ENCODE peak calls at places on chromosomes 3 and 15, in eight cellular contexts. F, P, B, H, V, R, N and T are unnamed samples.

GRCh38 chr15:100733786-100734185 is 131.4 kb downstream of the ASB7 start:
- DNase-seq in F (no peak), P (no peak), B (no peak), H (no peak), V (peak; percentile 58), R (no peak), N (peak; percentile 60), T (no peak)

GRCh38 chr3:32105291-32106131 is 909 bp upstream of the GPD1L start:
- DNase-seq in F (no peak), P (no peak), B (no peak), H (peak; percentile 39), V (no peak), R (no peak), N (peak; percentile 39), T (no peak)

GRCh38 chr15:53843869-53844569 is 84.6 kb upstream of the WDR72 start:
- DNase-seq in F (no peak), P (no peak), B (no peak), H (no peak), V (no peak), R (no peak), N (no peak), T (no peak)

GRCh38 chr15:100694381-100695012 is 92.1 kb downstream of the ASB7 start:
- DNase-seq in F (no peak), P (no peak), B (peak; percentile 52), H (no peak), V (peak; percentile 88), R (no peak), N (peak; percentile 77), T (peak; percentile 97)

GRCh38 chr3:195440379-195440778 is 2.4 kb downstream of the ACAP2 start:
- DNase-seq in F (no peak), P (no peak), B (no peak), H (no peak), V (no peak), R (no peak), N (no peak), T (no peak)

GRCh38 chr3:64176461-64176996 is 48.7 kb downstream of the PRICKLE2 start:
- DNase-seq in F (no peak), P (no peak), B (no peak), H (no peak), V (peak; percentile 57), R (no peak), N (peak; percentile 40), T (no peak)

GRCh38 chr3:58690490-58690889 is 23.9 kb upstream of the FAM3D start:
- DNase-seq in F (no peak), P (no peak), B (no peak), H (no peak), V (no peak), R (no peak), N (no peak), T (no peak)

GRCh38 chr3:117059054-117059989 is 349.7 kb downstream of the TUSC7 start:
- DNase-seq in F (no peak), P (no peak), B (no peak), H (no peak), V (peak; percentile 20), R (no peak), N (peak; percentile 42), T (peak; percentile 48)

GRCh38 chr3:6807967-6808588 is 52.8 kb upstream of the GRM7 start:
- DNase-seq in F (no peak), P (no peak), B (no peak), H (no peak), V (peak; percentile 94), R (peak; percentile 5), N (peak; percentile 0), T (no peak)

GRCh38 chr15:62582580-62582979 is 417.5 kb upstream of the C2CD4B start:
- DNase-seq in F (no peak), P (no peak), B (no peak), H (no peak), V (no peak), R (no peak), N (no peak), T (no peak)

DNA sequence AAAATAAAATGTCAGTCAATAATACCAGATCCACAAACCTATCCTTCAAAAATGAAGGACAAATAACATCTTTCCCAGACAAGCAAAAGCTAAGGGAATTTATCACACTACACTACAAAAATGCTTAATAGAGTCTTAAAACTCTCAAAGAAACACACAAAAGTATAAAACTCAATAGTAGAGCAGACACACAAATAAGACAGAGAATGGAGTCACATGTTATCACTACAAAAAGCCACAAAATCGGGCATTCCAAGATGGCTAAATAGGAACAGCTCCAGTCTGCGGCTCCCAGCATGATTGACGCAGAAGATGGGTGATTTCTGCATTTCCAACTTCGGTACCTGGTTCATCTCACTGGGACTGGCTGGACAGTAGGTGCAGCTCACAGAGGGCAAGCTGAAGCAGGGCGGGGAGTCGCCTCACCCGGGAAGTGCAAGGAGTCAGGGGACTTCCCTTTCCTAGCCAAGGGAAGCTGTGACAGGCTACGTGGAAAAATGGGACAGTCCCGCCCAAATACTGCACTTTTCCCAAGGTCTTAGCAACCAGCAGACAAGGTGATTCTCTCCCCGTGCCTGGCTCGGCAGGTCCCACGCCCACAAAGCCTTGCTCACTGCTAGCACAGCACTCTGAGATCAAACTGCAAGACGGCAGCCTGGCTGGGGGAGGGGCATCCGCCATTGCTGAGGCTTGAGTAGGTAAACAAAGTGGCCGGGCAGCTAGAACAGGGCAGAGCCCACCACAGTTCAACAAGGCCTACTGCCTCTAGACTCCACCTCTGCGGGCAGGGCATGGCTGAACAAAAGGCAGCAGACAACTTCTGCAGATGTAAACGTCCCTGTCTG is 46.3 kb downstream of the SENP7 start:
- DNase-seq in F (no peak), P (no peak), B (no peak), H (peak; percentile 45), V (no peak), R (no peak), N (no peak), T (no peak)
- H3K4me3 ChIP-seq in F (peak overlapping the region; percentile 34), P (no peak overlapping the region), B (no peak overlapping the region), H (peak overlapping the region; percentile 14), V (no peak overlapping the region), R (no peak overlapping the region), N (no peak overlapping the region), T (peak overlapping the region; percentile 47)

GRCh38 chr3:128621234-128621633 is 29.4 kb downstream of the RPN1 start:
- DNase-seq in F (no peak), P (no peak), B (no peak), H (no peak), V (no peak), R (no peak), N (no peak), T (no peak)

GRCh38 chr3:128618398-128618726 is 32.3 kb downstream of the RPN1 start:
- DNase-seq in F (no peak), P (no peak), B (no peak), H (no peak), V (no peak), R (no peak), N (peak; percentile 29), T (peak; percentile 10)

GRCh38 chr3:128619146-128619890 is 31.3 kb downstream of the RPN1 start:
- DNase-seq in F (no peak), P (no peak), B (no peak), H (no peak), V (peak; percentile 62), R (peak; percentile 26), N (peak; percentile 97), T (peak; percentile 80)

GRCh38 chr3:128621931-128622330 is 28.7 kb downstream of the RPN1 start:
- DNase-seq in F (no peak), P (no peak), B (no peak), H (no peak), V (no peak), R (no peak), N (no peak), T (no peak)

GRCh38 chr3:128620268-128620691 is 30.3 kb downstream of the RPN1 start:
- DNase-seq in F (no peak), P (no peak), B (no peak), H (no peak), V (no peak), R (no peak), N (no peak), T (no peak)
- TF ChIP-seq CTCF in F (no peak), P (no peak), B (no peak), H (no peak), V (no peak), R (peak; percentile 9), N (no peak), T (no peak)

DNA sequence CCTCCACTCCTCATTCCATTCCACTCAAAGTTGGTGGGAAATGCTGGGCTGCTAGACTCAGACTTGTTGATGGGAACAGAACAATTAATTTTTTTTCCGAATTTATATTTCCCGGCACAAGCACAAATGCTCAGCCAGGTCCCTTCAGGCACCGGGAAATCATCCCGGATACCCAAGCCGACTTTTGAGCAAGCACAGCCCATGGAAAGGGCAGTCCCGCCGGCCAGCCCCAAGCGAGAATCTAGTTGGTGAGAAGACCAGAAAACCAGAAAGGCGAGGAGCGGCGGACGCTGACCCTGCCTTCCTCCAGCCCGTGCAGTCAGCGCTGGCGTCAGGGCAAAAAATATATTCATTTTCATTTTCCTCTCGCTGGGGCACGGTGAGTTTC is 758 bp upstream of the ZIC4 start:
- DNase-seq in F (no peak), P (no peak), B (peak; percentile 38), H (no peak), V (no peak), R (no peak), N (no peak), T (no peak)
- H3K4me3 ChIP-seq in F (no peak overlapping the region), P (no peak overlapping the region), B (peak overlapping the region; percentile 37), H (no peak overlapping the region), V (peak overlapping the region; percentile 82), R (no peak overlapping the region), N (no peak overlapping the region), T (no peak overlapping the region)

GRCh38 chr3:124850633-124851032 is 36.5 kb downstream of the ITGB5 start:
- DNase-seq in F (no peak), P (peak; percentile 51), B (no peak), H (no peak), V (peak; percentile 74), R (no peak), N (peak; percentile 55), T (no peak)
- TF ChIP-seq CTCF in F (no peak), P (no peak), B (no peak), H (no peak), V (peak; percentile 3), R (no peak), N (peak; percentile 7), T (no peak)

GRCh38 chr15:44715797-44716334 is 4.5 kb downstream of the B2M start:
- DNase-seq in F (no peak), P (no peak), B (no peak), H (no peak), V (no peak), R (no peak), N (no peak), T (no peak)
- H3K4me3 ChIP-seq in F (peak overlapping the region; percentile 99), P (peak overlapping the region; percentile 82), B (no peak overlapping the region), H (no peak overlapping the region), V (no peak overlapping the region), R (no peak overlapping the region), N (no peak overlapping the region), T (no peak overlapping the region)

DNA sequence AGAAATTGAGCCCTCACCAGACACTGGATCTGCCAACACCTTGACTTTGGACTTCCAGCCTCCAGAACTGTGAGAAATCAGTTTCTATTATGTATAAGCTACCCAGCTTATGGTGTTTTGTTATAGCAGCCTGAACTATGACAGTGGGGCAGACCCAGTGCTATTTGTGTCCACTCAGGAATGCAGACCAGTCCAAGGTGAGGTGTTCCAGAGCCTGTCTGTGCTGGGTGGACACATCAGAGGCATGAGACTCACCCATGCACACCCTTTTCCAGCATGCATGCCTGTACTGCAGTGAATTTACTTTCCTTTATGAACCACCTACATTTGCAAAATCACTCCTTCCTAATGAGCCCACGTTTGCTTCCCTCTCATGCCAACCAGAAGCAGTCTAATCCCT is 27.6 kb upstream of the DET1 start:
- DNase-seq in F (no peak), P (no peak), B (no peak), H (no peak), V (no peak), R (no peak), N (no peak), T (no peak)
- TF ChIP-seq CTCF in F (no peak), P (no peak), B (no peak), H (no peak), V (no peak), R (no peak), N (no peak), T (no peak)